ENCODE peak calls at places on chromosomes 3 and 15, in nine cellular contexts. O is cardiac fibroblast, Q is anterior cingulate cortex, H is GM13977, U is C1 segment of cervical spinal cord, I is nephron progenitor cell, G is GM12891, S is fibroblast of the aortic adventitia, B is T follicular helper cell. K is an unnamed sample.

GRCh38 chr3:32082727-32083126 is 23.7 kb upstream of the GPD1L start:
- DNase-seq in I (no peak), Q (no peak), G (no peak), B (no peak), S (peak; percentile 20), U (no peak), O (no peak), H (no peak), K (no peak)

GRCh38 chr3:47047673-47048072 is 68.2 kb downstream of the NBEAL2 start:
- DNase-seq in O (peak; percentile 45), B (no peak), G (no peak), Q (no peak), U (no peak), I (no peak), S (peak; percentile 7), H (no peak), K (no peak)

GRCh38 chr15:62896969-62897486 is 145.5 kb upstream of the TPM1 start:
- DNase-seq in S (peak; percentile 99), B (no peak), U (peak; percentile 37), H (no peak), I (no peak), G (no peak), O (peak; percentile 100), Q (no peak), K (peak; percentile 99)

GRCh38 chr3:122689587-122689986 is 8.9 kb downstream of the PARP14 start:
- DNase-seq in I (no peak), S (peak; percentile 60), U (no peak), O (peak; percentile 17), B (no peak), Q (no peak), G (no peak), H (no peak), K (peak; percentile 24)

GRCh38 chr3:100002599-100003350 is 111.5 kb downstream of the FILIP1L start:
- DNase-seq in H (no peak), B (no peak), O (peak; percentile 94), S (peak; percentile 97), G (no peak), U (no peak), Q (no peak), I (no peak), K (peak; percentile 32)

GRCh38 chr3:95923496-95924210 is 890.7 kb upstream of the EPHA6 start:
- DNase-seq in G (no peak), S (peak; percentile 99), U (no peak), H (no peak), I (no peak), Q (no peak), O (peak; percentile 99), B (no peak), K (no peak)

GRCh38 chr15:39232512-39232911 is 348.4 kb upstream of the THBS1 start:
- DNase-seq in U (no peak), H (no peak), G (no peak), I (no peak), O (peak; percentile 90), Q (no peak), B (no peak), S (peak; percentile 51), K (peak; percentile 100)

GRCh38 chr3:60064210-60065178 is 1014.7 kb upstream of the CFAP20DC start:
- DNase-seq in B (no peak), Q (no peak), S (peak; percentile 4), G (no peak), I (no peak), H (no peak), O (peak; percentile 10), U (no peak), K (peak; percentile 2)

GRCh38 chr3:193773266-193774183 is 180.5 kb downstream of the OPA1 start:
- DNase-seq in S (peak; percentile 53), I (no peak), G (no peak), H (no peak), Q (no peak), O (no peak), B (no peak), U (no peak), K (no peak)

GRCh38 chr3:51343918-51344687 is 41.0 kb upstream of the MANF start:
- DNase-seq in O (peak; percentile 92), U (no peak), S (peak; percentile 85), H (no peak), B (no peak), G (no peak), I (no peak), Q (no peak), K (peak; percentile 87)

GRCh38 chr3:27452368-27453090 is 31.7 kb downstream of the SLC4A7 start:
- DNase-seq in I (no peak), S (no peak), U (no peak), H (no peak), G (no peak), B (no peak), Q (no peak), O (no peak), K (no peak)

GRCh38 chr15:61755461-61755860 is 304.8 kb downstream of the VPS13C start:
- DNase-seq in G (no peak), B (no peak), U (no peak), S (no peak), H (no peak), Q (no peak), I (no peak), O (no peak), K (no peak)

GRCh38 chr3:64915778-64916177 is 228.0 kb upstream of the ADAMTS9 start:
- DNase-seq in S (peak; percentile 26), B (no peak), O (peak; percentile 86), Q (no peak), U (no peak), I (no peak), G (no peak), H (no peak), K (peak; percentile 66)

GRCh38 chr3:57809609-57809968 is 53.5 kb downstream of the SLMAP start:
- DNase-seq in O (no peak), H (no peak), U (no peak), B (no peak), S (no peak), I (no peak), Q (no peak), G (no peak), K (no peak)

GRCh38 chr15:70566047-70566835 is 197.1 kb downstream of the UACA start:
- DNase-seq in G (no peak), I (peak; percentile 48), S (no peak), B (no peak), Q (no peak), O (no peak), U (no peak), H (no peak), K (no peak)

GRCh38 chr3:194046995-194047681 is 88.8 kb upstream of the HES1 start:
- DNase-seq in I (no peak), U (peak; percentile 53), H (no peak), G (no peak), O (no peak), S (no peak), Q (peak; percentile 45), B (no peak), K (peak; percentile 67)

GRCh38 chr15:89649013-89649625 is 6.1 kb downstream of the KIF7 start:
- DNase-seq in S (no peak), B (no peak), G (no peak), O (no peak), Q (no peak), H (no peak), I (no peak), U (no peak), K (no peak)

GRCh38 chr15:57878573-57878972 is 172.1 kb downstream of the POLR2M start:
- DNase-seq in I (no peak), B (no peak), H (no peak), O (peak; percentile 43), Q (no peak), S (no peak), G (no peak), U (no peak), K (peak; percentile 21)

GRCh38 chr3:124845406-124845805 is 41.8 kb downstream of the ITGB5 start:
- DNase-seq in Q (no peak), I (no peak), U (no peak), B (no peak), O (peak; percentile 96), H (no peak), G (no peak), S (peak; percentile 96), K (peak; percentile 90)

GRCh38 chr3:65633018-65633417 is 405.7 kb downstream of the MAGI1 start:
- DNase-seq in U (no peak), Q (no peak), G (no peak), O (no peak), B (no peak), S (no peak), I (no peak), H (no peak), K (no peak)

GRCh38 chr15:35486296-35486695 is 59.7 kb downstream of the DPH6 start:
- DNase-seq in H (no peak), S (no peak), O (no peak), Q (no peak), G (no peak), U (no peak), B (no peak), I (no peak), K (no peak)

GRCh38 chr3:62101488-62101887 is 271.9 kb downstream of the FEZF2 start:
- DNase-seq in O (no peak), H (no peak), S (peak; percentile 79), B (no peak), Q (no peak), G (no peak), I (no peak), U (no peak), K (no peak)

GRCh38 chr3:73746610-73747009 is 121.9 kb upstream of the PDZRN3 start:
- DNase-seq in S (no peak), O (no peak), Q (no peak), U (no peak), H (no peak), B (no peak), G (no peak), I (no peak), K (no peak)

GRCh38 chr3:71330505-71330904 is 253.0 kb downstream of the FOXP1 start:
- DNase-seq in S (no peak), B (no peak), Q (no peak), G (no peak), I (no peak), H (no peak), U (no peak), O (no peak), K (no peak)

GRCh38 chr3:63979093-63979492 is 44.2 kb downstream of the PSMD6 start:
- DNase-seq in U (no peak), I (no peak), G (no peak), S (peak; percentile 36), H (no peak), O (peak; percentile 37), Q (no peak), B (peak; percentile 37), K (peak; percentile 77)

GRCh38 chr3:96294143-96294542 is 520.3 kb upstream of the EPHA6 start:
- DNase-seq in U (no peak), B (no peak), O (no peak), H (no peak), G (no peak), S (no peak), Q (no peak), I (no peak), K (no peak)

GRCh38 chr3:128903501-128903900 is 24.1 kb downstream of the ACAD9 start:
- DNase-seq in B (no peak), H (no peak), O (no peak), S (no peak), Q (no peak), G (no peak), I (no peak), U (no peak), K (no peak)

GRCh38 chr15:62617741-62618140 is 424.8 kb upstream of the TPM1 start:
- DNase-seq in S (no peak), I (no peak), U (no peak), O (peak; percentile 35), H (no peak), G (no peak), B (no peak), Q (no peak), K (no peak)

GRCh38 chr3:139280027-139280671 is 63.7 kb upstream of the MRPS22 start:
- DNase-seq in B (no peak), U (no peak), I (no peak), O (no peak), Q (no peak), G (no peak), H (no peak), S (no peak), K (no peak)

GRCh38 chr3:181458857-181459256 is 252.9 kb upstream of the SOX2 start:
- DNase-seq in H (no peak), G (no peak), Q (no peak), I (no peak), B (no peak), U (no peak), S (peak; percentile 32), O (no peak), K (no peak)

GRCh38 chr3:46928297-46928696 is 48.2 kb downstream of the CCDC12 start:
- DNase-seq in H (no peak), I (no peak), S (no peak), O (no peak), Q (no peak), B (no peak), U (no peak), G (no peak), K (peak; percentile 53)